ENCODE peak calls at places on chromosome 19, in seven cellular contexts. Z is pancreas; L is GM12865; P is CD8-positive, alpha-beta T cell; U is heart left ventricle; W is chondrocyte; O is progenitor cell of endocrine pancreas. C is an unnamed sample.

GRCh38 chr19:51779703-51780102 is 15.3 kb upstream of the FPR3 start:
- DNase-seq in Z (no peak), L (no peak), P (no peak), U (no peak), W (no peak), O (no peak), C (no peak)

GRCh38 chr19:33499248-33499647 is 22.3 kb downstream of the PEPD start:
- DNase-seq in Z (peak), L (no peak), P (no peak), U (no peak), W (peak), O (no peak), C (no peak)

GRCh38 chr19:52492201-52492960 is 35.1 kb upstream of the ZNF808 start:
- DNase-seq in Z (no peak), L (no peak), P (no peak), U (no peak), W (no peak), O (peak), C (no peak)

GRCh38 chr19:16584825-16585801 is 12.9 kb upstream of the SLC35E1 start:
- DNase-seq in Z (no peak), L (peak), P (no peak), U (no peak), W (no peak), O (no peak), C (no peak)

GRCh38 chr19:38729653-38730469 is 14.4 kb downstream of the CAPN12 start:
- DNase-seq in Z (peak), L (peak), P (peak), U (peak), W (peak), O (peak), C (peak)

GRCh38 chr19:9941236-9941635 is 4.9 kb upstream of the OLFM2 start:
- DNase-seq in Z (no peak), L (no peak), P (no peak), U (no peak), W (no peak), O (no peak), C (no peak)

GRCh38 chr19:58563823-58564222 is 5.4 kb upstream of the UBE2M start:
- DNase-seq in Z (peak), L (no peak), P (no peak), U (no peak), W (peak), O (no peak), C (no peak)

GRCh38 chr19:34391813-34392212 is 12.4 kb upstream of the PDCD2L start:
- DNase-seq in Z (no peak), L (no peak), P (no peak), U (no peak), W (no peak), O (no peak), C (no peak)

GRCh38 chr19:14676762-14677161 is 2.1 kb upstream of the ADGRE3 start:
- DNase-seq in Z (no peak), L (no peak), P (no peak), U (no peak), W (no peak), O (no peak), C (no peak)

GRCh38 chr19:42480335-42481095 is 37.8 kb upstream of the CXCL17 start:
- DNase-seq in Z (no peak), L (peak), P (no peak), U (no peak), W (no peak), O (no peak), C (no peak)

GRCh38 chr19:38769635-38770211 is 3.6 kb downstream of the LGALS7 start:
- DNase-seq in Z (peak), L (peak), P (peak), U (peak), W (no peak), O (peak), C (no peak)

GRCh38 chr19:7297742-7298141 is 3.5 kb upstream of the INSR start:
- DNase-seq in Z (no peak), L (no peak), P (no peak), U (no peak), W (no peak), O (no peak), C (no peak)

GRCh38 chr19:55070755-55071502 is 4.7 kb upstream of the EPS8L1 start:
- DNase-seq in Z (no peak), L (no peak), P (no peak), U (no peak), W (no peak), O (no peak), C (peak)

GRCh38 chr19:17468302-17469091 is 1.8 kb upstream of the SLC27A1 start:
- DNase-seq in Z (no peak), L (no peak), P (no peak), U (peak), W (no peak), O (no peak), C (no peak)

GRCh38 chr19:32363175-32363574 is 17.8 kb downstream of the ZNF507 start:
- DNase-seq in Z (no peak), L (no peak), P (no peak), U (no peak), W (no peak), O (no peak), C (no peak)

GRCh38 chr19:42254850-42255765 is at the start of gene ERF:
- DNase-seq in Z (peak), L (peak), P (peak), U (peak), W (no peak), O (peak), C (no peak)

GRCh38 chr19:15863272-15863671 is 34.6 kb downstream of the CYP4F2 start:
- DNase-seq in Z (no peak), L (no peak), P (no peak), U (no peak), W (no peak), O (no peak), C (no peak)

GRCh38 chr19:29672319-29672932 is 7.2 kb downstream of the PLEKHF1 start:
- DNase-seq in Z (no peak), L (no peak), P (no peak), U (no peak), W (no peak), O (no peak), C (no peak)

GRCh38 chr19:32567486-32567885 is 13.5 kb upstream of the PDCD5 start:
- DNase-seq in Z (no peak), L (no peak), P (no peak), U (no peak), W (no peak), O (no peak), C (no peak)

GRCh38 chr19:10863107-10863700 is 8.1 kb upstream of the CARM1 start:
- DNase-seq in Z (no peak), L (no peak), P (no peak), U (no peak), W (no peak), O (no peak), C (no peak)

GRCh38 chr19:18074192-18074591 is 12.5 kb downstream of the IL12RB1 start:
- DNase-seq in Z (no peak), L (no peak), P (no peak), U (no peak), W (no peak), O (no peak), C (no peak)

GRCh38 chr19:44570984-44571684 is 41.7 kb upstream of the CEACAM20 start:
- DNase-seq in Z (no peak), L (peak), P (peak), U (peak), W (no peak), O (peak), C (peak)

GRCh38 chr19:11239377-11240000 is at the start of gene ANGPTL8:
- DNase-seq in Z (no peak), L (no peak), P (no peak), U (no peak), W (no peak), O (no peak), C (no peak)

GRCh38 chr19:58513694-58514563 is 2.1 kb upstream of the SLC27A5 start:
- DNase-seq in Z (peak), L (peak), P (peak), U (peak), W (peak), O (peak), C (peak)

GRCh38 chr19:49470615-49470978 is 3.4 kb upstream of the FLT3LG start:
- DNase-seq in Z (no peak), L (no peak), P (no peak), U (no peak), W (no peak), O (no peak), C (no peak)

GRCh38 chr19:49468746-49469447 is 5.1 kb upstream of the FLT3LG start:
- DNase-seq in Z (no peak), L (peak), P (peak), U (peak), W (no peak), O (no peak), C (no peak)

GRCh38 chr19:49472936-49473335 is 1.1 kb upstream of the FLT3LG start:
- DNase-seq in Z (no peak), L (no peak), P (no peak), U (no peak), W (no peak), O (no peak), C (no peak)

GRCh38 chr19:49468199-49468598 is 5.8 kb upstream of the FLT3LG start:
- DNase-seq in Z (no peak), L (no peak), P (no peak), U (no peak), W (no peak), O (no peak), C (no peak)

DNA sequence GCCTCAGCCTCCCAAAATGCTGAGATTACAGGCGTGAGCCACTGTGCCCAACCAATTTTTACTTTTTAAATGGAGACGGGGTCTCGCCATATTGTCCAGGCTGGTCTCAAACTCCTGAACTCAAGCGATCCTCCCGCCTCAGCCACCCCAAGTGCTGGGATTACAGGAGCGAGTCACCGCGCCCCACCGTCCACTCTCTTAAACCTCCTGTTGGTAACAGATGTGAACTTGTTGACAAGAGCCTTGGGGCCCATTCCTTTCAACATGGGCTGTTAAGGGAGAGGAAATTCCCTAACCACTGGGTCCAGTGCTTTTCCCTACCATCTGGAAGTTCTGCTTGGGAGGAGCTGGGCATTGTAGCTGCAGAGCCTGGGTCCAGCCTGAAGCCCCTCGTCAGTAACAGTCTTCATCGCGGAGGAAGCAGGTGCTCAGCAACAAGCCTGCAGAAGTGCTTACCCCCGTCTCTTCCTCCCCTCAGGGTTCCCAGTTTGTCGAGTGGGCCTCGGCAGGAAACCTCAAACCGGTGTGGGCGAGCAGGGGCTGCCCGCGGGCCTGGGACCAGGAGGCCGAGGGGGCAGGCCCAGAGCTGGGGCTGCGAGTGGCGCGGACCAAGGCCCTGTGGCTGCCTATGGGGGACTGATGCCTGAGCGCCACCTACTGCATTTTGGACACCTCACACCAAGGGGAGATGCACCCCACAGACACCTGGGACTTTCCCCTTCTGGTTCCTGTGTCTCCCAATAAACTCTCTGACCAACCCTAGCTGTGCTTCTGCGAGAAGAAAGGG is 4.0 kb upstream of the FLT3LG start:
- DNase-seq in Z (no peak), L (peak), P (peak), U (no peak), W (no peak), O (no peak), C (no peak)
- TF ChIP-seq CTCF in Z (no peak), L (peak), P (peak), U (no peak), W (peak), O (no peak), C (no peak)

GRCh38 chr19:12791345-12792047 is at the start of gene JUNB:
- DNase-seq in Z (peak), L (peak), P (peak), U (peak), W (no peak), O (peak), C (no peak)
- TF ChIP-seq CTCF in Z (no peak), L (no peak), P (no peak), U (peak), W (peak), O (no peak), C (no peak)

GRCh38 chr19:46787040-46787330 is 1.4 kb downstream of the SLC1A5 start:
- DNase-seq in Z (no peak), L (no peak), P (no peak), U (no peak), W (no peak), O (no peak), C (no peak)

GRCh38 chr19:46789371-46789770 is 977 bp upstream of the SLC1A5 start:
- DNase-seq in Z (no peak), L (no peak), P (no peak), U (no peak), W (no peak), O (no peak), C (no peak)

GRCh38 chr19:46787331-46788100 is 878 bp downstream of the SLC1A5 start:
- DNase-seq in Z (peak), L (peak), P (no peak), U (peak), W (no peak), O (peak), C (no peak)

GRCh38 chr19:46788968-46789338 is 559 bp upstream of the SLC1A5 start:
- DNase-seq in Z (no peak), L (no peak), P (no peak), U (no peak), W (no peak), O (no peak), C (no peak)

GRCh38 chr19:46788101-46788967 is at the start of gene SLC1A5:
- DNase-seq in Z (peak), L (peak), P (peak), U (peak), W (peak), O (peak), C (peak)
- TF ChIP-seq CTCF in Z (no peak), L (no peak), P (no peak), U (no peak), W (peak), O (no peak), C (no peak)

GRCh38 chr19:45817010-45817724 is 2.1 kb upstream of the RSPH6A start:
- DNase-seq in Z (peak), L (peak), P (peak), U (peak), W (peak), O (peak), C (peak)
- TF ChIP-seq CTCF in Z (peak), L (peak), P (peak), U (peak), W (peak), O (peak), C (peak)

DNA sequence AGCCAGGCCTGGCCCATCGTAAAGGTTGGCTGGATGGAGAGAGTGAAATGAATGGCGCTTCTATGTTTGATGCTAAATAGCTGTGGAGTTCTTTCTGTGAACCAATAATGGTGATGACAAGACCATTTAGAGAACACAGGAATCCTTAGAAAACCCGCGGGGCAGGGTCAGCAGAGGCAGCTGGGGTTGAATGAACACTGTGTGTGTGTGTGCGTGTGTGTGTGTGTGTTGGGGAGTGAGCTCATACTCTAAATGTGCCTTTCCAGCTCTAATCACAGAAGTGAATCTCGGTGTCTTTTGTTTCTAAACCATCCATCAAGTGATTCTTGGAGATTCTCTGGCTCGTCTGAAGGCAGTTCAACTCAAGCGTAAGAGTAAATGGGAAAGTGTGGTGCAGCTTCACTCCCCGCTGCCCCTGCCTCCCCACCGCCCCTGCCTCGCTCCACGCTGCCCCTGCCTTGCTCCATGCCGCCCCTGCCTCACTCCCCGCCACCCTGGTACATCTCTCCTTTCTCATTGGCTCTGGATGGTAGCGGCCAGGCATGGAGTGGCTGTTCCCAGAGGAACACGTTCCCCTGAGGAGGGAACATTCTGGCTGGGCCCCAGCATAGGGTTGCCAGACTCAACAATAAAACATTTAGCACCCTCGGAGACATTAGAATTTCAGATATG is 21.2 kb downstream of the TMPRSS9 start:
- DNase-seq in Z (no peak), L (no peak), P (no peak), U (no peak), W (no peak), O (no peak), C (no peak)
- TF ChIP-seq CTCF in Z (no peak), L (no peak), P (no peak), U (no peak), W (no peak), O (no peak), C (no peak)

DNA sequence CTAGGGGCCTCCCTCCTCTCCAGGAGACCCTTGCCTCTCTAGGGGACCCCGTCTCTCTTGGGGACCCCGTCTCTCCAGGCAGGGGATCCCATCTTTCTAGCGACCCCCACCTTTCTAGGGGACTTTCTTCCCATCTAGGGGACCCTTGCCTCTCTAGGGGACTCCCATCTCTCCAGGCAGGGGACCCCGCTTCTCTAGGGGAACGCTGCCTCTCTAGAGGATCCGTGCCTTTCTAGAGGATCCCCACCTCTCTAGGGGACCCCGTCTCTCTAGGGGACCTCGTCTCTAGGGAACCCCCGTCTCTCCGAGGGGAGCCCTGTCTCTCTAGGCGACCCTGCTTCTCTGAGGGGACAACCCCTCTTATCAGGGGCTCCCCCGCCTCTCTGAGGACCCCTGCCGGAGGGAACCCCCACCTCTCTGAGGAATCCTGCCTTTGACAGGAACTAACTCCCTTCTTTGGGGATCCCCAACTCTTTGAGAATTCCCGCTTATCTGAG is 19.1 kb upstream of the GATAD2A start:
- DNase-seq in Z (no peak), L (no peak), P (no peak), U (no peak), W (peak), O (no peak), C (no peak)
- TF ChIP-seq CTCF in Z (no peak), L (peak), P (no peak), U (peak), W (peak), O (no peak), C (no peak)

GRCh38 chr19:40598918-40599307 is 2.3 kb upstream of the LTBP4 start:
- DNase-seq in Z (no peak), L (no peak), P (no peak), U (no peak), W (no peak), O (no peak), C (no peak)
- TF ChIP-seq CTCF in Z (no peak), L (no peak), P (no peak), U (no peak), W (peak), O (no peak), C (peak)

DNA sequence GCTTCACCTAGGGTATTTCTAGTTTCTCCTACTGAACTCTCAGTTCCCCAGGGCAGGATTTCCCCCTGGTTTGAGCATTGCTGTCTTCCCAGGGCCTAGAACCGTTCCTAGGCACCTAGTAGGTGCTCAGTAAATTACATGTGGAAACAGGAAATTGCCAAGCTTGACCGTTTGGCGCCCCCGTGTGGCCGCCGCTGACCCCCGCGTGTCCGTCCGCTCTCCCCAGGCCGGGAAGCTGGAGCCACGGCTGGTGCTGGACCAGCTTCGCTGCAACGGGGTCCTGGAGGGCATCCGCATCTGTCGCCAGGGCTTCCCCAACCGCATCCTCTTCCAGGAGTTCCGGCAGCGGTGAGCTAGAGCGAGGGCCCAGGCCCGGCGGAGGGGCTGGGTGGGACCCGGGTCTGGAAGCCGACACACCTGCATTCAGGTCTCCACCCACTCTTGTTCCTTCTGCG is 55.5 kb downstream of the MYH14 start:
- DNase-seq in Z (peak), L (peak), P (no peak), U (no peak), W (no peak), O (no peak), C (no peak)
- TF ChIP-seq CTCF in Z (peak), L (peak), P (no peak), U (peak), W (peak), O (peak), C (peak)

DNA sequence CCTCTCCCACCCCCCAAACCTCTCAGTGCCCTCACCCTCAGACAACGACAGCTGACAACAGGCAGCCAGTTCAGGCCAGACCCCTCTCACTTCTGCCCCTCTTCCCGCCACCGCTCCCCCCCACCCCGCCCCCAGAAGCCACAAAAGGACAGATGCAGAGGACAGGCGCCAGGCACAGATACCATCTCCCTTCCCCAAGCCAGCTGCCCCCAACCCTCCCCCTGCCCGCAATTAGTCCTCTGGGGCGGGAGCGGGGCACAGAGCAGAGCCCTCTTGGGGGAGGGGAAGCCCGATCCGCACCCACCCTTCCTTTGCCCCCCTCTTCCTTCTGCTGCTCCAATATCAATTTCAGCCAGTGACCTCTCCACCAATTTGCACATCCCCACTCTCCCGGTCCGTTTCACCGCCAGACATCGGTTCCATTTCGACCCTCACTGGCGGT is 585 bp upstream of the SHD start:
- DNase-seq in Z (no peak), L (no peak), P (no peak), U (no peak), W (no peak), O (no peak), C (no peak)
- TF ChIP-seq CTCF in Z (no peak), L (no peak), P (no peak), U (no peak), W (no peak), O (no peak), C (no peak)

C was measured in Panc1.